ENCODE peak calls at places on chromosomes 13 and 19, in ten cellular contexts. G is LNCaP clone FGC; B is thoracic aorta; R is activated gamma-delta T cell treated with Interleukin-2 at 50 U/mL for 16 hours; J is stimulated activated CD4-positive, alpha-beta T cell treated with anti-CD3 and anti-CD28 coated beads, Interleukin-2, amount 100 ng/mL, for 24 hours; Q is NCI-H774; C is Calu3; A is left ventricle myocardium inferior; I is naive B cell; V is HEK293T. E is an unnamed sample.

GRCh38 chr19:19563348-19563848 is 25.3 kb downstream of the CILP2 start:
- DNase-seq in A (no peak), J (no peak), R (no peak), B (no peak), G (no peak), V (no peak), C (no peak), Q (no peak), I (no peak), E (no peak)

GRCh38 chr19:29620931-29621351 is 14.9 kb downstream of the POP4 start:
- DNase-seq in Q (no peak), R (peak; percentile 45), C (no peak), B (no peak), I (no peak), J (peak; percentile 53), V (no peak), A (no peak), G (no peak), E (no peak)

GRCh38 chr13:113836917-113837553 is 26.8 kb downstream of the GAS6 start:
- DNase-seq in C (no peak), I (no peak), A (peak; percentile 76), J (no peak), G (peak; percentile 50), Q (no peak), B (no peak), V (no peak), R (no peak), E (no peak)

GRCh38 chr19:40625406-40626120 is 24.4 kb downstream of the LTBP4 start:
- DNase-seq in A (no peak), J (no peak), V (no peak), Q (no peak), I (no peak), G (no peak), R (no peak), B (no peak), C (no peak), E (no peak)

GRCh38 chr19:13026478-13026999 is 31.3 kb downstream of the NFIX start:
- DNase-seq in I (no peak), B (no peak), Q (peak; percentile 35), C (peak; percentile 45), J (no peak), A (no peak), G (no peak), R (no peak), V (no peak), E (no peak)

GRCh38 chr13:67726979-67727378 is 496.8 kb upstream of the PCDH9 start:
- DNase-seq in R (no peak), J (no peak), A (no peak), C (no peak), G (no peak), I (no peak), V (no peak), B (no peak), Q (no peak), E (no peak)

GRCh38 chr19:3721900-3722442 is 13.8 kb downstream of the TJP3 start:
- DNase-seq in A (no peak), Q (no peak), I (no peak), J (no peak), R (no peak), B (no peak), V (no peak), C (no peak), G (no peak), E (no peak)

GRCh38 chr13:76792680-76793334 is 93.4 kb downstream of the KCTD12 start:
- DNase-seq in R (no peak), A (no peak), C (no peak), J (no peak), G (no peak), Q (no peak), I (no peak), V (no peak), B (no peak), E (no peak)

GRCh38 chr13:83546476-83546875 is 335.8 kb downstream of the SLITRK1 start:
- DNase-seq in R (no peak), B (no peak), Q (no peak), A (no peak), G (no peak), V (no peak), I (no peak), C (no peak), J (no peak), E (no peak)

GRCh38 chr13:76014618-76015315 is 378.6 kb downstream of the LMO7 start:
- DNase-seq in G (no peak), I (no peak), C (peak; percentile 35), V (no peak), A (no peak), B (no peak), J (no peak), R (no peak), Q (no peak), E (no peak)

GRCh38 chr13:114038211-114038613 is 64.3 kb upstream of the C13orf46 start:
- DNase-seq in J (no peak), Q (no peak), V (no peak), B (no peak), R (no peak), I (no peak), A (peak; percentile 44), C (no peak), G (no peak), E (no peak)

GRCh38 chr13:42544246-42544915 is 29.6 kb upstream of the TNFSF11 start:
- DNase-seq in I (no peak), J (no peak), C (no peak), Q (no peak), R (no peak), B (no peak), V (no peak), A (no peak), G (no peak), E (no peak)

GRCh38 chr13:82747948-82748347 is 1134.3 kb downstream of the SLITRK1 start:
- DNase-seq in G (no peak), J (no peak), B (no peak), V (no peak), C (no peak), R (no peak), I (no peak), A (no peak), Q (no peak), E (no peak)

GRCh38 chr13:78977311-78977710 is 318.4 kb upstream of the OBI1 start:
- DNase-seq in V (no peak), G (no peak), I (no peak), B (no peak), A (no peak), C (no peak), R (no peak), Q (no peak), J (no peak), E (no peak)

GRCh38 chr13:97224544-97225324 is 2.6 kb downstream of the MBNL2 start:
- DNase-seq in I (no peak), G (no peak), R (no peak), J (peak; percentile 31), B (no peak), Q (peak; percentile 39), V (peak; percentile 30), C (peak; percentile 63), A (no peak), E (peak; percentile 42)

GRCh38 chr13:86725105-86725504 is 925.9 kb upstream of the SLITRK6 start:
- DNase-seq in B (no peak), J (no peak), Q (no peak), I (no peak), A (no peak), R (no peak), C (no peak), V (peak; percentile 60), G (no peak), E (no peak)

GRCh38 chr19:3383121-3383722 is 16.8 kb downstream of the NFIC start:
- DNase-seq in B (no peak), G (no peak), I (no peak), V (no peak), C (no peak), R (no peak), J (no peak), Q (no peak), A (peak; percentile 63), E (no peak)

GRCh38 chr13:32200741-32201140 is 114.4 kb downstream of the ZAR1L start:
- DNase-seq in C (no peak), G (no peak), J (no peak), A (no peak), Q (no peak), V (no peak), B (no peak), R (no peak), I (no peak), E (no peak)

GRCh38 chr13:44837250-44837649 is 152.0 kb downstream of the NUFIP1 start:
- DNase-seq in G (no peak), I (no peak), C (no peak), Q (no peak), R (no peak), A (no peak), V (no peak), J (no peak), B (no peak), E (no peak)

GRCh38 chr19:15378529-15379082 is 981 bp downstream of the AKAP8 start:
- DNase-seq in C (peak; percentile 20), V (peak; percentile 51), G (no peak), J (peak; percentile 60), I (peak; percentile 33), Q (peak; percentile 3), R (peak; percentile 40), B (no peak), A (peak; percentile 45), E (peak; percentile 47)

GRCh38 chr13:94811753-94812152 is 99.4 kb upstream of the SOX21 start:
- DNase-seq in G (no peak), R (no peak), I (no peak), B (no peak), Q (no peak), C (no peak), J (no peak), V (no peak), A (no peak), E (no peak)